ENCODE peak calls at places on chromosomes 5 and 9, in seven cellular contexts. One of them, this sample, is unnamed.

GRCh38 chr5:94693043-94693822 is 74.8 kb downstream of the SLF1 start:
- DNase-seq in stimulated activated CD8-positive, alpha-beta memory T cell treated with anti-CD3 and anti-CD28 coated beads, Interleukin-4, amount 100 ng/mL, for 24 hours: no peak
- DNase-seq in fibroblast of lung: peak; percentile 86
- DNase-seq in anterior cingulate cortex: no peak
- DNase-seq in activated B cell treated with CpG ODN at 0.5 μM for 24 hours: no peak
- DNase-seq in HT-29: peak; percentile 51
- DNase-seq in A549: no peak
- DNase-seq in this sample: no peak

GRCh38 chr9:36725777-36726356 is 153.2 kb downstream of the MELK start:
- DNase-seq in activated B cell treated with CpG ODN at 0.5 μM for 24 hours: no peak
- DNase-seq in anterior cingulate cortex: no peak
- DNase-seq in fibroblast of lung: no peak
- DNase-seq in HT-29: no peak
- DNase-seq in stimulated activated CD8-positive, alpha-beta memory T cell treated with anti-CD3 and anti-CD28 coated beads, Interleukin-4, amount 100 ng/mL, for 24 hours: no peak
- DNase-seq in A549: no peak
- DNase-seq in this sample: no peak

GRCh38 chr5:28779161-28779754 is 1740.9 kb upstream of the CDH9 start:
- DNase-seq in fibroblast of lung: no peak
- DNase-seq in A549: peak; percentile 5
- DNase-seq in HT-29: no peak
- DNase-seq in stimulated activated CD8-positive, alpha-beta memory T cell treated with anti-CD3 and anti-CD28 coated beads, Interleukin-4, amount 100 ng/mL, for 24 hours: no peak
- DNase-seq in activated B cell treated with CpG ODN at 0.5 μM for 24 hours: no peak
- DNase-seq in anterior cingulate cortex: no peak
- DNase-seq in this sample: no peak

GRCh38 chr9:17116400-17116837 is 18.4 kb upstream of the CNTLN start:
- DNase-seq in anterior cingulate cortex: no peak
- DNase-seq in stimulated activated CD8-positive, alpha-beta memory T cell treated with anti-CD3 and anti-CD28 coated beads, Interleukin-4, amount 100 ng/mL, for 24 hours: no peak
- DNase-seq in fibroblast of lung: peak; percentile 68
- DNase-seq in activated B cell treated with CpG ODN at 0.5 μM for 24 hours: no peak
- DNase-seq in HT-29: peak; percentile 36
- DNase-seq in A549: peak; percentile 31
- DNase-seq in this sample: no peak

GRCh38 chr5:13553896-13554295 is 390.6 kb downstream of the DNAH5 start:
- DNase-seq in fibroblast of lung: no peak
- DNase-seq in A549: peak; percentile 3
- DNase-seq in activated B cell treated with CpG ODN at 0.5 μM for 24 hours: no peak
- DNase-seq in anterior cingulate cortex: no peak
- DNase-seq in stimulated activated CD8-positive, alpha-beta memory T cell treated with anti-CD3 and anti-CD28 coated beads, Interleukin-4, amount 100 ng/mL, for 24 hours: no peak
- DNase-seq in HT-29: peak; percentile 48
- DNase-seq in this sample: peak; percentile 69

GRCh38 chr5:140764177-140765020 is 21.5 kb upstream of the PCDHA1 start:
- DNase-seq in stimulated activated CD8-positive, alpha-beta memory T cell treated with anti-CD3 and anti-CD28 coated beads, Interleukin-4, amount 100 ng/mL, for 24 hours: no peak
- DNase-seq in anterior cingulate cortex: no peak
- DNase-seq in HT-29: peak; percentile 23
- DNase-seq in activated B cell treated with CpG ODN at 0.5 μM for 24 hours: no peak
- DNase-seq in A549: no peak
- DNase-seq in fibroblast of lung: peak; percentile 3
- DNase-seq in this sample: no peak

GRCh38 chr5:180866985-180867384 is 5.9 kb upstream of the ZFP62 start:
- DNase-seq in fibroblast of lung: no peak
- DNase-seq in anterior cingulate cortex: no peak
- DNase-seq in HT-29: peak; percentile 3
- DNase-seq in activated B cell treated with CpG ODN at 0.5 μM for 24 hours: no peak
- DNase-seq in A549: no peak
- DNase-seq in stimulated activated CD8-positive, alpha-beta memory T cell treated with anti-CD3 and anti-CD28 coated beads, Interleukin-4, amount 100 ng/mL, for 24 hours: no peak
- DNase-seq in this sample: no peak

GRCh38 chr9:7119612-7120011 is 361.8 kb downstream of the KDM4C start:
- DNase-seq in anterior cingulate cortex: no peak
- DNase-seq in fibroblast of lung: no peak
- DNase-seq in HT-29: no peak
- DNase-seq in stimulated activated CD8-positive, alpha-beta memory T cell treated with anti-CD3 and anti-CD28 coated beads, Interleukin-4, amount 100 ng/mL, for 24 hours: no peak
- DNase-seq in A549: no peak
- DNase-seq in activated B cell treated with CpG ODN at 0.5 μM for 24 hours: no peak
- DNase-seq in this sample: no peak

GRCh38 chr5:16894236-16895057 is 41.6 kb downstream of the MYO10 start:
- DNase-seq in anterior cingulate cortex: no peak
- DNase-seq in stimulated activated CD8-positive, alpha-beta memory T cell treated with anti-CD3 and anti-CD28 coated beads, Interleukin-4, amount 100 ng/mL, for 24 hours: no peak
- DNase-seq in HT-29: peak; percentile 97
- DNase-seq in A549: peak; percentile 88
- DNase-seq in activated B cell treated with CpG ODN at 0.5 μM for 24 hours: no peak
- DNase-seq in fibroblast of lung: peak; percentile 93
- DNase-seq in this sample: no peak

GRCh38 chr5:118937393-118938061 is 50.8 kb downstream of the DTWD2 start:
- DNase-seq in stimulated activated CD8-positive, alpha-beta memory T cell treated with anti-CD3 and anti-CD28 coated beads, Interleukin-4, amount 100 ng/mL, for 24 hours: no peak
- DNase-seq in A549: no peak
- DNase-seq in fibroblast of lung: peak; percentile 42
- DNase-seq in activated B cell treated with CpG ODN at 0.5 μM for 24 hours: no peak
- DNase-seq in HT-29: peak; percentile 43
- DNase-seq in anterior cingulate cortex: no peak
- DNase-seq in this sample: no peak

GRCh38 chr9:77177143-77177893 is at the start of gene VPS13A:
- DNase-seq in anterior cingulate cortex: peak; percentile 52
- DNase-seq in fibroblast of lung: peak; percentile 86
- DNase-seq in activated B cell treated with CpG ODN at 0.5 μM for 24 hours: peak; percentile 92
- DNase-seq in HT-29: peak; percentile 93
- DNase-seq in A549: peak; percentile 84
- DNase-seq in stimulated activated CD8-positive, alpha-beta memory T cell treated with anti-CD3 and anti-CD28 coated beads, Interleukin-4, amount 100 ng/mL, for 24 hours: peak; percentile 95
- DNase-seq in this sample: peak; percentile 95

GRCh38 chr5:124948062-124948753 is 201.8 kb upstream of the ZNF608 start:
- DNase-seq in fibroblast of lung: no peak
- DNase-seq in stimulated activated CD8-positive, alpha-beta memory T cell treated with anti-CD3 and anti-CD28 coated beads, Interleukin-4, amount 100 ng/mL, for 24 hours: no peak
- DNase-seq in anterior cingulate cortex: no peak
- DNase-seq in A549: no peak
- DNase-seq in activated B cell treated with CpG ODN at 0.5 μM for 24 hours: no peak
- DNase-seq in HT-29: peak; percentile 37
- DNase-seq in this sample: no peak

GRCh38 chr9:2859776-2860379 is 16.0 kb upstream of the PUM3 start:
- DNase-seq in A549: peak; percentile 61
- DNase-seq in stimulated activated CD8-positive, alpha-beta memory T cell treated with anti-CD3 and anti-CD28 coated beads, Interleukin-4, amount 100 ng/mL, for 24 hours: peak; percentile 26
- DNase-seq in activated B cell treated with CpG ODN at 0.5 μM for 24 hours: no peak
- DNase-seq in HT-29: peak; percentile 68
- DNase-seq in anterior cingulate cortex: no peak
- DNase-seq in fibroblast of lung: peak; percentile 62
- DNase-seq in this sample: peak; percentile 53

GRCh38 chr5:122756263-122756911 is 18.5 kb upstream of the SNX2 start:
- DNase-seq in fibroblast of lung: peak; percentile 89
- DNase-seq in activated B cell treated with CpG ODN at 0.5 μM for 24 hours: no peak
- DNase-seq in stimulated activated CD8-positive, alpha-beta memory T cell treated with anti-CD3 and anti-CD28 coated beads, Interleukin-4, amount 100 ng/mL, for 24 hours: no peak
- DNase-seq in anterior cingulate cortex: no peak
- DNase-seq in HT-29: no peak
- DNase-seq in A549: no peak
- DNase-seq in this sample: no peak

GRCh38 chr9:124673063-124673462 is 98.0 kb downstream of the NR6A1 start:
- DNase-seq in stimulated activated CD8-positive, alpha-beta memory T cell treated with anti-CD3 and anti-CD28 coated beads, Interleukin-4, amount 100 ng/mL, for 24 hours: no peak
- DNase-seq in anterior cingulate cortex: no peak
- DNase-seq in fibroblast of lung: no peak
- DNase-seq in activated B cell treated with CpG ODN at 0.5 μM for 24 hours: no peak
- DNase-seq in A549: no peak
- DNase-seq in HT-29: no peak
- DNase-seq in this sample: no peak

GRCh38 chr9:119289740-119290139 is 79.5 kb downstream of the BRINP1 start:
- DNase-seq in fibroblast of lung: no peak
- DNase-seq in A549: peak; percentile 9
- DNase-seq in activated B cell treated with CpG ODN at 0.5 μM for 24 hours: no peak
- DNase-seq in stimulated activated CD8-positive, alpha-beta memory T cell treated with anti-CD3 and anti-CD28 coated beads, Interleukin-4, amount 100 ng/mL, for 24 hours: no peak
- DNase-seq in HT-29: peak; percentile 81
- DNase-seq in anterior cingulate cortex: no peak
- DNase-seq in this sample: no peak

GRCh38 chr9:14515564-14516198 is 177.6 kb downstream of the ZDHHC21 start:
- DNase-seq in A549: no peak
- DNase-seq in fibroblast of lung: no peak
- DNase-seq in activated B cell treated with CpG ODN at 0.5 μM for 24 hours: no peak
- DNase-seq in HT-29: no peak
- DNase-seq in anterior cingulate cortex: no peak
- DNase-seq in stimulated activated CD8-positive, alpha-beta memory T cell treated with anti-CD3 and anti-CD28 coated beads, Interleukin-4, amount 100 ng/mL, for 24 hours: no peak
- DNase-seq in this sample: no peak

GRCh38 chr5:135012951-135013391 is 21.1 kb downstream of the PITX1 start:
- DNase-seq in HT-29: no peak
- DNase-seq in stimulated activated CD8-positive, alpha-beta memory T cell treated with anti-CD3 and anti-CD28 coated beads, Interleukin-4, amount 100 ng/mL, for 24 hours: no peak
- DNase-seq in A549: no peak
- DNase-seq in fibroblast of lung: no peak
- DNase-seq in anterior cingulate cortex: no peak
- DNase-seq in activated B cell treated with CpG ODN at 0.5 μM for 24 hours: no peak
- DNase-seq in this sample: no peak

GRCh38 chr9:14482856-14483255 is 168.9 kb upstream of the NFIB start:
- DNase-seq in activated B cell treated with CpG ODN at 0.5 μM for 24 hours: no peak
- DNase-seq in fibroblast of lung: no peak
- DNase-seq in anterior cingulate cortex: no peak
- DNase-seq in A549: no peak
- DNase-seq in stimulated activated CD8-positive, alpha-beta memory T cell treated with anti-CD3 and anti-CD28 coated beads, Interleukin-4, amount 100 ng/mL, for 24 hours: no peak
- DNase-seq in HT-29: no peak
- DNase-seq in this sample: no peak

GRCh38 chr9:33044162-33044673 is 19.1 kb downstream of the DNAJA1 start:
- DNase-seq in anterior cingulate cortex: peak; percentile 71
- DNase-seq in stimulated activated CD8-positive, alpha-beta memory T cell treated with anti-CD3 and anti-CD28 coated beads, Interleukin-4, amount 100 ng/mL, for 24 hours: peak; percentile 42
- DNase-seq in activated B cell treated with CpG ODN at 0.5 μM for 24 hours: peak; percentile 54
- DNase-seq in HT-29: peak; percentile 81
- DNase-seq in fibroblast of lung: peak; percentile 93
- DNase-seq in A549: peak; percentile 87
- DNase-seq in this sample: peak; percentile 93

GRCh38 chr5:8981016-8981415 is 564.9 kb downstream of the SEMA5A start:
- DNase-seq in anterior cingulate cortex: no peak
- DNase-seq in HT-29: no peak
- DNase-seq in stimulated activated CD8-positive, alpha-beta memory T cell treated with anti-CD3 and anti-CD28 coated beads, Interleukin-4, amount 100 ng/mL, for 24 hours: no peak
- DNase-seq in activated B cell treated with CpG ODN at 0.5 μM for 24 hours: no peak
- DNase-seq in fibroblast of lung: no peak
- DNase-seq in A549: no peak
- DNase-seq in this sample: no peak

GRCh38 chr5:36462295-36463021 is 143.9 kb upstream of the SLC1A3 start:
- DNase-seq in A549: no peak
- DNase-seq in HT-29: no peak
- DNase-seq in fibroblast of lung: no peak
- DNase-seq in activated B cell treated with CpG ODN at 0.5 μM for 24 hours: no peak
- DNase-seq in anterior cingulate cortex: no peak
- DNase-seq in stimulated activated CD8-positive, alpha-beta memory T cell treated with anti-CD3 and anti-CD28 coated beads, Interleukin-4, amount 100 ng/mL, for 24 hours: no peak
- DNase-seq in this sample: no peak

GRCh38 chr5:43190755-43191603 is 1.0 kb upstream of the NIM1K start:
- DNase-seq in A549: no peak
- DNase-seq in anterior cingulate cortex: no peak
- DNase-seq in fibroblast of lung: peak; percentile 52
- DNase-seq in activated B cell treated with CpG ODN at 0.5 μM for 24 hours: no peak
- DNase-seq in HT-29: no peak
- DNase-seq in stimulated activated CD8-positive, alpha-beta memory T cell treated with anti-CD3 and anti-CD28 coated beads, Interleukin-4, amount 100 ng/mL, for 24 hours: no peak
- DNase-seq in this sample: no peak

GRCh38 chr9:125190371-125190801 is 783 bp upstream of the PPP6C start:
- DNase-seq in anterior cingulate cortex: no peak
- DNase-seq in activated B cell treated with CpG ODN at 0.5 μM for 24 hours: no peak
- DNase-seq in A549: no peak
- DNase-seq in HT-29: no peak
- DNase-seq in fibroblast of lung: peak; percentile 21
- DNase-seq in stimulated activated CD8-positive, alpha-beta memory T cell treated with anti-CD3 and anti-CD28 coated beads, Interleukin-4, amount 100 ng/mL, for 24 hours: no peak
- DNase-seq in this sample: no peak

GRCh38 chr5:175855041-175855720 is 16.2 kb upstream of the CPLX2 start:
- DNase-seq in stimulated activated CD8-positive, alpha-beta memory T cell treated with anti-CD3 and anti-CD28 coated beads, Interleukin-4, amount 100 ng/mL, for 24 hours: no peak
- DNase-seq in anterior cingulate cortex: no peak
- DNase-seq in HT-29: no peak
- DNase-seq in activated B cell treated with CpG ODN at 0.5 μM for 24 hours: no peak
- DNase-seq in A549: no peak
- DNase-seq in fibroblast of lung: no peak
- DNase-seq in this sample: no peak

GRCh38 chr9:107389617-107390071 is 99.9 kb downstream of the KLF4 start:
- DNase-seq in stimulated activated CD8-positive, alpha-beta memory T cell treated with anti-CD3 and anti-CD28 coated beads, Interleukin-4, amount 100 ng/mL, for 24 hours: no peak
- DNase-seq in HT-29: peak; percentile 23
- DNase-seq in fibroblast of lung: peak; percentile 27
- DNase-seq in A549: no peak
- DNase-seq in activated B cell treated with CpG ODN at 0.5 μM for 24 hours: no peak
- DNase-seq in anterior cingulate cortex: no peak
- DNase-seq in this sample: no peak

GRCh38 chr9:5719546-5719945 is 90.6 kb downstream of the RIC1 start:
- DNase-seq in fibroblast of lung: peak; percentile 22
- DNase-seq in activated B cell treated with CpG ODN at 0.5 μM for 24 hours: no peak
- DNase-seq in stimulated activated CD8-positive, alpha-beta memory T cell treated with anti-CD3 and anti-CD28 coated beads, Interleukin-4, amount 100 ng/mL, for 24 hours: no peak
- DNase-seq in HT-29: no peak
- DNase-seq in anterior cingulate cortex: no peak
- DNase-seq in A549: no peak
- DNase-seq in this sample: no peak

GRCh38 chr5:150473673-150474358 is 24.3 kb upstream of the RPS14 start:
- DNase-seq in stimulated activated CD8-positive, alpha-beta memory T cell treated with anti-CD3 and anti-CD28 coated beads, Interleukin-4, amount 100 ng/mL, for 24 hours: no peak
- DNase-seq in fibroblast of lung: no peak
- DNase-seq in HT-29: peak; percentile 22
- DNase-seq in anterior cingulate cortex: no peak
- DNase-seq in activated B cell treated with CpG ODN at 0.5 μM for 24 hours: no peak
- DNase-seq in A549: no peak
- DNase-seq in this sample: peak; percentile 55

GRCh38 chr9:128072144-128073021 is 4.4 kb downstream of the SLC25A25 start:
- DNase-seq in HT-29: peak; percentile 92
- DNase-seq in stimulated activated CD8-positive, alpha-beta memory T cell treated with anti-CD3 and anti-CD28 coated beads, Interleukin-4, amount 100 ng/mL, for 24 hours: peak; percentile 38
- DNase-seq in anterior cingulate cortex: peak; percentile 50
- DNase-seq in fibroblast of lung: peak; percentile 93
- DNase-seq in activated B cell treated with CpG ODN at 0.5 μM for 24 hours: peak; percentile 35
- DNase-seq in A549: no peak
- DNase-seq in this sample: no peak

GRCh38 chr5:139094154-139095131 is 103.7 kb downstream of the SIL1 start:
- DNase-seq in anterior cingulate cortex: no peak
- DNase-seq in HT-29: no peak
- DNase-seq in fibroblast of lung: no peak
- DNase-seq in activated B cell treated with CpG ODN at 0.5 μM for 24 hours: no peak
- DNase-seq in stimulated activated CD8-positive, alpha-beta memory T cell treated with anti-CD3 and anti-CD28 coated beads, Interleukin-4, amount 100 ng/mL, for 24 hours: no peak
- DNase-seq in A549: no peak
- DNase-seq in this sample: no peak

GRCh38 chr5:170302729-170303501 is 5.3 kb upstream of the LCP2 start:
- DNase-seq in A549: no peak
- DNase-seq in fibroblast of lung: no peak
- DNase-seq in stimulated activated CD8-positive, alpha-beta memory T cell treated with anti-CD3 and anti-CD28 coated beads, Interleukin-4, amount 100 ng/mL, for 24 hours: no peak
- DNase-seq in activated B cell treated with CpG ODN at 0.5 μM for 24 hours: no peak
- DNase-seq in HT-29: no peak
- DNase-seq in anterior cingulate cortex: no peak
- DNase-seq in this sample: peak; percentile 78

GRCh38 chr9:70883056-70883455 is 238.4 kb downstream of the TRPM3 start:
- DNase-seq in fibroblast of lung: no peak
- DNase-seq in anterior cingulate cortex: no peak
- DNase-seq in activated B cell treated with CpG ODN at 0.5 μM for 24 hours: no peak
- DNase-seq in A549: no peak
- DNase-seq in stimulated activated CD8-positive, alpha-beta memory T cell treated with anti-CD3 and anti-CD28 coated beads, Interleukin-4, amount 100 ng/mL, for 24 hours: no peak
- DNase-seq in HT-29: no peak
- DNase-seq in this sample: no peak

GRCh38 chr5:83919071-83920041 is 198.7 kb upstream of the HAPLN1 start:
- DNase-seq in A549: no peak
- DNase-seq in HT-29: no peak
- DNase-seq in activated B cell treated with CpG ODN at 0.5 μM for 24 hours: no peak
- DNase-seq in fibroblast of lung: no peak
- DNase-seq in stimulated activated CD8-positive, alpha-beta memory T cell treated with anti-CD3 and anti-CD28 coated beads, Interleukin-4, amount 100 ng/mL, for 24 hours: no peak
- DNase-seq in anterior cingulate cortex: no peak
- DNase-seq in this sample: no peak

GRCh38 chr5:137233726-137234125 is 265.4 kb downstream of the SPOCK1 start:
- DNase-seq in stimulated activated CD8-positive, alpha-beta memory T cell treated with anti-CD3 and anti-CD28 coated beads, Interleukin-4, amount 100 ng/mL, for 24 hours: no peak
- DNase-seq in activated B cell treated with CpG ODN at 0.5 μM for 24 hours: no peak
- DNase-seq in anterior cingulate cortex: no peak
- DNase-seq in A549: no peak
- DNase-seq in HT-29: no peak
- DNase-seq in fibroblast of lung: no peak
- DNase-seq in this sample: no peak